ENCODE peak calls at places on chromosomes 16 and 17, in five cellular contexts. D, E, B, Q and R are unnamed samples.

GRCh38 chr16:30777591-30778297 is 9.3 kb downstream of the ZNF629 start:
- DNase-seq in E (no peak), D (no peak), Q (peak; percentile 20), B (no peak), R (no peak)

GRCh38 chr17:6045621-6046357 is 24.4 kb upstream of the WSCD1 start:
- DNase-seq in Q (no peak), B (no peak), E (no peak), D (no peak), R (no peak)

GRCh38 chr17:60671482-60671881 is 6.2 kb upstream of the BCAS3 start:
- DNase-seq in B (no peak), D (peak; percentile 29), Q (peak; percentile 47), E (no peak), R (no peak)

GRCh38 chr16:9138021-9138680 is 46.7 kb downstream of the HAPSTR1 start:
- DNase-seq in E (no peak), Q (no peak), B (no peak), D (no peak), R (no peak)

GRCh38 chr17:46179375-46179999 is 13.7 kb downstream of the KANSL1 start:
- DNase-seq in B (no peak), D (no peak), E (no peak), Q (no peak), R (no peak)

GRCh38 chr16:55261301-55261700 is 62.7 kb upstream of the IRX6 start:
- DNase-seq in Q (no peak), D (no peak), E (no peak), B (no peak), R (no peak)

GRCh38 chr17:78822552-78822951 is 18.1 kb downstream of the USP36 start:
- DNase-seq in B (peak; percentile 88), E (no peak), Q (peak; percentile 99), D (no peak), R (no peak)

GRCh38 chr16:80466024-80466986 is 74.5 kb upstream of the DYNLRB2 start:
- DNase-seq in E (peak; percentile 38), Q (peak; percentile 76), D (peak; percentile 35), B (peak; percentile 19), R (peak; percentile 67)

GRCh38 chr17:81095608-81095888 is 60.6 kb downstream of the BAIAP2 start:
- DNase-seq in E (no peak), B (no peak), D (no peak), Q (no peak), R (no peak)

GRCh38 chr17:38352245-38353083 is 820 bp downstream of the SOCS7 start:
- DNase-seq in D (peak; percentile 31), E (peak; percentile 26), B (peak; percentile 50), Q (peak; percentile 64), R (no peak)

GRCh38 chr16:7513429-7513828 is 180.8 kb downstream of the RBFOX1 start:
- DNase-seq in B (peak; percentile 14), Q (no peak), E (no peak), D (no peak), R (peak; percentile 7)

GRCh38 chr16:72285728-72286127 is 113.8 kb upstream of the PMFBP1 start:
- DNase-seq in B (no peak), D (no peak), E (no peak), Q (no peak), R (no peak)

GRCh38 chr16:70662991-70663523 is 16.7 kb downstream of the IL34 start:
- DNase-seq in E (no peak), B (peak; percentile 23), Q (no peak), D (no peak), R (no peak)

GRCh38 chr17:10197721-10198508 is 491 bp downstream of the GAS7 start:
- DNase-seq in B (no peak), E (peak; percentile 20), Q (peak; percentile 54), D (no peak), R (no peak)

DNA sequence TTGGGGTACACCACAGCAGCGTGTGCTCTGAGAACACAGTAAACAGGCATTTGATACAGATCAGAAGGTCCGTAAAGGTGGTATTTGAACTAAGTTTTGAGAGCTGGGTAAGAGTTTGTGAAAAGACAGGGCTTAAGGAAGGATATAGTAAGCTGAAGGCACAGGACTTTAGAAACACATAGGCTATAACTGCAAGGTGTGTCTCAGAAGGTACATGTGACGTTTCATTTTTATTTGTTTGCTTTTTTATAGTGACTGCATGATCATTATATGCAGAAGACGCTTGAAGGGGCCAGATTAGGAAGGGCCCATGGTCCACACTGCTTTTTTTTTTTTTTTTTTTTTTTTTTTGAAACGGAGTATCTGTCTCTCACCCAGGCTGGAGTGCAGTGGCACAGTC is 644.6 kb downstream of the WWOX start:
- DNase-seq in D (no peak), B (no peak), E (no peak), Q (no peak), R (no peak)
- H3K9me3 ChIP-seq in D (peaks cover 8% of the 10 kb centered on the region), B (no peaks in the 10 kb centered on the region), E (no peaks in the 10 kb centered on the region), Q (no peaks in the 10 kb centered on the region), R (no peaks in the 10 kb centered on the region)

GRCh38 chr16:11681526-11681925 is 13.3 kb downstream of the SNN start:
- DNase-seq in B (no peak), D (no peak), Q (no peak), E (no peak), R (no peak)

GRCh38 chr16:11679941-11680911 is 12.0 kb downstream of the SNN start:
- DNase-seq in B (no peak), D (no peak), E (no peak), Q (no peak), R (no peak)

GRCh38 chr16:11677959-11678881 is 10.0 kb downstream of the SNN start:
- DNase-seq in Q (no peak), B (no peak), E (no peak), D (no peak), R (no peak)

GRCh38 chr16:11677451-11677951 is 9.2 kb downstream of the SNN start:
- DNase-seq in B (no peak), E (no peak), D (peak; percentile 31), Q (peak; percentile 37), R (no peak)

DNA sequence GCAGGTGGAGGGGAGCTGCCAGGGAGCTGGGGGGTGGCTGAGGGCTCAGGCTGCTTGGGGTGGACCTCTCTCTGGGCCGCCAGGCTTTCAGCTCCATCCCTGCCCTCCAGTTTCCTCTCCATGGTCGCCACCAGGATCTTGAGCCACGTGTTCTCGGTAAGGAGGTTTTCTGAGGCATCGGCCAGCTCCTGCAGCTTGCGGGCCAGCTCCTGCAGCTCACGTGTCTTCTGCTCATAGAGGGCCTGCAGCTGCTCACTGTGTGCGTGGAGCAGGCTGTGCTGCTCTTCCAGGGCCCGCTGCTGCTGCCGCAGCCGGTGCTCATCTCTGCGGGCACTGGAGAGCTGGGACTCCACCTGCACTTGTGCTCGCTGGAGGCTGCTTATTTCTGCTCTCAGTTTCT is 11.0 kb downstream of the SNN start:
- DNase-seq in B (no peak), D (no peak), E (no peak), Q (no peak), R (no peak)
- H3K4me1 ChIP-seq in B (no peaks in the 10 kb centered on the region), D (peaks cover 70% of the 10 kb centered on the region), E (peaks cover 96% of the 10 kb centered on the region), Q (peaks cover 15% of the 10 kb centered on the region), R (no peaks in the 10 kb centered on the region)

DNA sequence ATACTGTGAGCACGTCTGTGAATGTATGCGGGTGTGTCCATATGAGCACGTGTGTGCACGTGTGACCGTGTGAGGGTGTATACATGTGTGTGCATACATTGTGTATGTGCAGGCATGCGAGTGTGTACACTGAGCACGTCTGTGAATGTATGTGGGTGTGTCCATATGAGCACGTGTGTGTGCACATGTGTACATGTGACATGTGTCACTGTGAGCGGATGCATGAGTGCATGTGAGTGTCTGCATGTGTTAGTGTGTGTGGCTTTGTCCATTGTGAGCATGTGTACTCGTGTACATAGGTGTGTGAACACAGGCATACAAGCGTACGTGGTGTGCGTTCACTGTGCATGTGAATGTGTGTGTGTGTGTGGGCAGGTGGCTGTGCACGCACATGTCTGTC is 17.5 kb upstream of the ACSF3 start:
- DNase-seq in E (no peak), D (no peak), B (no peak), Q (no peak), R (no peak)
- H3K9me3 ChIP-seq in E (no peaks in the 10 kb centered on the region), D (peaks cover 22% of the 10 kb centered on the region), B (peaks cover 11% of the 10 kb centered on the region), Q (no peaks in the 10 kb centered on the region), R (no peaks in the 10 kb centered on the region)

GRCh38 chr17:7218166-7218565 is 1.5 kb downstream of the DLG4 start:
- DNase-seq in D (no peak), B (no peak), E (no peak), Q (no peak), R (no peak)

GRCh38 chr17:7220593-7221280 is 999 bp downstream of the ACADVL start:
- DNase-seq in E (no peak), B (peak; percentile 67), D (peak; percentile 58), Q (peak; percentile 80), R (no peak)

GRCh38 chr17:7218774-7219173 is 862 bp downstream of the DLG4 start:
- DNase-seq in Q (no peak), D (no peak), E (no peak), B (no peak), R (no peak)

GRCh38 chr17:7219812-7220592 is at the start of the genes ACADVL and DLG4:
- DNase-seq in E (peak; percentile 95), Q (peak; percentile 98), B (peak; percentile 81), D (peak; percentile 96), R (peak; percentile 61)

GRCh38 chr17:7219434-7219811 is 213 bp downstream of the DLG4 start:
- DNase-seq in D (no peak), B (no peak), Q (no peak), E (no peak), R (no peak)
- H3K4me1 ChIP-seq in D (peaks cover 27% of the 10 kb centered on the region), B (peaks cover 8% of the 10 kb centered on the region), Q (peaks cover 29% of the 10 kb centered on the region), E (peaks cover 97% of the 10 kb centered on the region), R (peaks cover 3% of the 10 kb centered on the region)

GRCh38 chr17:16622540-16623277 is 30.9 kb downstream of the ZNF624 start:
- DNase-seq in E (no peak), Q (no peak), D (no peak), B (no peak), R (no peak)

GRCh38 chr17:16623282-16623681 is 30.4 kb downstream of the ZNF624 start:
- DNase-seq in D (no peak), B (no peak), Q (no peak), E (no peak), R (no peak)

GRCh38 chr17:16617481-16618060 is 36.1 kb downstream of the ZNF624 start:
- DNase-seq in E (no peak), D (no peak), B (no peak), Q (no peak), R (no peak)
- H3K9me3 ChIP-seq in E (peaks cover 99% of the 10 kb centered on the region), D (peaks cover 36% of the 10 kb centered on the region), B (no peaks in the 10 kb centered on the region), Q (peaks cover 11% of the 10 kb centered on the region), R (no peaks in the 10 kb centered on the region)

DNA sequence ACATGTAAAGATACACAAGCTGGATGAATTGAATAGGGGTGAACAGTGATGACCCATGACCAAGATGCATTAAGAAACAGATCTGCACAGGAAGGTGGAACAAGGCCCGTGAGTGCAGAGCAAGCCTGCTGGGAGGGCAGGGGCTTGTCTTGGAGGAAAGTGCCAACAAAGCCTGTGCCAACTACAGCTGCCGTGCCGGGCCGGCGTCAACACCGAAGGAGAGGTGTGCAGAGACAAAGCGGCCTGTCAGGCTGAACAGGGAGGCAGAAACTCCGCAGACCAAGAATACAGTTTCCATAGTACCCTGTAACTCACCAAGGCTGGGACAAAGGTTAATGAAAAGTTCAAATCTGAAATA is 46.7 kb downstream of the ANKRD11 start:
- DNase-seq in E (peak; percentile 48), D (no peak), Q (no peak), B (no peak), R (no peak)
- H3K4me1 ChIP-seq in E (peaks cover 99% of the 10 kb centered on the region), D (peaks cover 47% of the 10 kb centered on the region), Q (peaks cover 44% of the 10 kb centered on the region), B (peaks cover 30% of the 10 kb centered on the region), R (peaks cover 14% of the 10 kb centered on the region)